ENCODE peak calls at places on chromosome 18, in seven cellular contexts. D is colonic mucosa; Z is transverse colon; B is IMR-90; L is GM23248; I is naive thymus-derived CD4-positive, alpha-beta T cell; X is HepG2. J is an unnamed sample. For H3K4me1, the result is how much of the 10 kb centered on the place peaks cover.

GRCh38 chr18:78660311-78660710 is 319.3 kb upstream of the SALL3 start:
- DNase-seq in D (no peak), Z (no peak), B (no peak), L (no peak), I (no peak), X (no peak), J (no peak)

GRCh38 chr18:11308499-11308898 is 159.1 kb upstream of the PIEZO2 start:
- DNase-seq in D (no peak), Z (no peak), B (peak), L (peak), I (no peak), X (no peak), J (no peak)

GRCh38 chr18:37419272-37419671 is 146.3 kb downstream of the CELF4 start:
- DNase-seq in D (no peak), Z (no peak), B (peak), L (peak), I (no peak), X (no peak), J (no peak)

GRCh38 chr18:11377766-11378540 is 228.6 kb upstream of the PIEZO2 start:
- DNase-seq in D (no peak), Z (no peak), B (no peak), L (no peak), I (no peak), X (no peak), J (no peak)

GRCh38 chr18:75782826-75783225 is 355.3 kb upstream of the SMIM21 start:
- DNase-seq in D (no peak), Z (no peak), B (no peak), L (no peak), I (no peak), X (no peak), J (no peak)

GRCh38 chr18:79955302-79956075 is 4.0 kb upstream of the SLC66A2 start:
- DNase-seq in D (peak), Z (peak), B (no peak), L (peak), I (no peak), X (no peak), J (no peak)

GRCh38 chr18:51009071-51009470 is 20.9 kb upstream of the SMAD4 start:
- DNase-seq in D (no peak), Z (no peak), B (peak), L (peak), I (no peak), X (no peak), J (no peak)

GRCh38 chr18:51212606-51213005 is 15.1 kb upstream of the MEX3C start:
- DNase-seq in D (no peak), Z (no peak), B (no peak), L (no peak), I (no peak), X (no peak), J (no peak)

GRCh38 chr18:28512357-28512756 is 335.4 kb upstream of the CDH2 start:
- DNase-seq in D (no peak), Z (no peak), B (no peak), L (peak), I (no peak), X (no peak), J (no peak)

GRCh38 chr18:21448301-21448700 is 152.2 kb downstream of the ESCO1 start:
- DNase-seq in D (no peak), Z (no peak), B (no peak), L (peak), I (no peak), X (no peak), J (no peak)

GRCh38 chr18:21315741-21316187 is 73.7 kb downstream of the GREB1L start:
- DNase-seq in D (no peak), Z (no peak), B (no peak), L (no peak), I (no peak), X (peak), J (no peak)

GRCh38 chr18:46332286-46332801 is 228.2 kb downstream of the HAUS1 start:
- DNase-seq in D (no peak), Z (no peak), B (no peak), L (no peak), I (no peak), X (no peak), J (no peak)

GRCh38 chr18:5772706-5773105 is 122.6 kb downstream of the TMEM200C start:
- DNase-seq in D (no peak), Z (no peak), B (no peak), L (no peak), I (no peak), X (no peak), J (no peak)

GRCh38 chr18:45874501-45875184 is 49.2 kb downstream of the SIGLEC15 start:
- DNase-seq in D (no peak), Z (peak), B (peak), L (peak), I (peak), X (no peak), J (no peak)

GRCh38 chr18:57141208-57142129 is 5.4 kb upstream of the BOD1L2 start:
- DNase-seq in D (peak), Z (peak), B (no peak), L (no peak), I (no peak), X (peak), J (no peak)

GRCh38 chr18:23970161-23971153 is 44.1 kb upstream of the TTC39C start:
- DNase-seq in D (no peak), Z (no peak), B (no peak), L (no peak), I (peak), X (no peak), J (no peak)

GRCh38 chr18:59123588-59124369 is 15.9 kb upstream of the SEC11C start:
- DNase-seq in D (no peak), Z (no peak), B (peak), L (peak), I (no peak), X (no peak), J (no peak)

GRCh38 chr18:12651651-12652050 is 6.3 kb downstream of the SPIRE1 start:
- DNase-seq in D (no peak), Z (no peak), B (no peak), L (no peak), I (no peak), X (no peak), J (no peak)
- H3K4me1 ChIP-seq in D (under half), Z (under half), B (under half), L (under half), I (under half), X (under half), J (under half)

GRCh38 chr18:77002496-77002895 is 130.1 kb downstream of the MBP start:
- DNase-seq in D (no peak), Z (no peak), B (no peak), L (no peak), I (no peak), X (peak), J (no peak)

GRCh38 chr18:77000527-77000926 is 132.1 kb downstream of the MBP start:
- DNase-seq in D (peak), Z (peak), B (peak), L (peak), I (peak), X (no peak), J (peak)

GRCh38 chr18:77004555-77005380 is 127.8 kb downstream of the MBP start:
- DNase-seq in D (no peak), Z (no peak), B (no peak), L (no peak), I (peak), X (no peak), J (no peak)

GRCh38 chr18:77001041-77001440 is 131.5 kb downstream of the MBP start:
- DNase-seq in D (no peak), Z (no peak), B (no peak), L (no peak), I (no peak), X (no peak), J (no peak)

DNA sequence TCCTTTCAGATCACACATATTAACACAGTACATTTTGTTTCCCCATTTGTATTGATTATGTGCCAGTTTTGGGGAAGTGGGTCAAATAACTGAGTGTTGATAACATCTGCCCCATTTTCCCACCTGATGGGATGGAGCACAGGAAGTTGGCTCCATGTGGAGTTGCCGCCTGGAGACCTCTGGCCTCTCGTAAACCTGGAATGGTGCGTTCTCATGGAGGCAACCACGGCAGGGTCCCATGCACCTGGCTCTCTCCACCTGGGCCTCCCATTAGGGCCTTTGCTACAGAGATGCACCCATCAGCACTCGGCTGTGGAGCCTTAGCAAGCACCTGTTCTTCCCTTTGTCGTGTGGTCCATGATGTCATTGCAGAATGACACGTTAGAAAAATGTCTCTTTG is 130.6 kb downstream of the MBP start:
- DNase-seq in D (no peak), Z (no peak), B (no peak), L (no peak), I (no peak), X (no peak), J (no peak)
- H3K4me1 ChIP-seq in D (under half), Z (under half), B (under half), L (under half), I (under half), X (under half), J (under half)

GRCh38 chr18:3345885-3346284 is 84.0 kb downstream of the MYL12B start:
- DNase-seq in D (no peak), Z (no peak), B (peak), L (no peak), I (no peak), X (no peak), J (peak)

GRCh38 chr18:3340682-3341097 is 78.8 kb downstream of the MYL12B start:
- DNase-seq in D (no peak), Z (no peak), B (peak), L (peak), I (no peak), X (no peak), J (no peak)

GRCh38 chr18:3345452-3345851 is 83.5 kb downstream of the MYL12B start:
- DNase-seq in D (no peak), Z (no peak), B (peak), L (peak), I (no peak), X (no peak), J (peak)

GRCh38 chr18:3340015-3340681 is 78.2 kb downstream of the MYL12B start:
- DNase-seq in D (no peak), Z (no peak), B (peak), L (peak), I (no peak), X (no peak), J (no peak)

GRCh38 chr18:3342628-3343027 is 80.7 kb downstream of the MYL12B start:
- DNase-seq in D (no peak), Z (no peak), B (no peak), L (no peak), I (no peak), X (no peak), J (no peak)
- H3K4me1 ChIP-seq in D (under half), Z (under half), B (under half), L (under half), I (under half), X (under half), J (under half)

GRCh38 chr18:48777026-48777736 is 173.6 kb downstream of the SMAD7 start:
- DNase-seq in D (peak), Z (peak), B (peak), L (peak), I (peak), X (peak), J (peak)

GRCh38 chr18:48775372-48776160 is 175.2 kb downstream of the SMAD7 start:
- DNase-seq in D (no peak), Z (no peak), B (no peak), L (no peak), I (no peak), X (no peak), J (no peak)

GRCh38 chr18:48776161-48776555 is 174.6 kb downstream of the SMAD7 start:
- DNase-seq in D (no peak), Z (no peak), B (no peak), L (no peak), I (no peak), X (no peak), J (no peak)

GRCh38 chr18:48777737-48778111 is 173.0 kb downstream of the SMAD7 start:
- DNase-seq in D (no peak), Z (no peak), B (no peak), L (peak), I (no peak), X (peak), J (no peak)

DNA sequence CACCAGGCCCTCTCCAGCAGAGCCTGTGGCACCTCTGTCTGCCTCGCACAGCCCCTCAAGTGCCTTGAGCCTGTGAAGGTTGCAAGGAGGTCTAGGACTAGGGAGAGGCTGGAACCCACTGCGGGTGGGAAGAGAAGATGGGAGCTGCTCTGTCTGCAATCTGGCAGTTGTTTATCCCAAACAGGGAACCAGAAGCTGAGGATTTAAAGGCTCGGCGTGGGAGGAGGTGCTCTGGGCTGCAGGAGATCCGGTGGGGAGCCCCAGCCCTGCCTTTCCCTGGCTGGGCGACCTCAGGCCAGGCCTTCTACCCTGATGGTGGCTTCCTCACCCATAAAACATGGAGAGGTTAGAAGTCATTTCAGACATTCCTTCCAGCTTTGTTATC is 174.1 kb downstream of the SMAD7 start:
- DNase-seq in D (no peak), Z (no peak), B (no peak), L (no peak), I (no peak), X (no peak), J (no peak)
- H3K4me1 ChIP-seq in D (under half), Z (under half), B (under half), L (under half), I (under half), X (under half), J (under half)

GRCh38 chr18:77068890-77069312 is 63.7 kb downstream of the MBP start:
- DNase-seq in D (no peak), Z (no peak), B (peak), L (no peak), I (no peak), X (no peak), J (no peak)
- H3K4me1 ChIP-seq in D (under half), Z (under half), B (half or more), L (half or more), I (half or more), X (under half), J (under half)

GRCh38 chr18:8793445-8794132 is 88.2 kb downstream of the MTCL1 start:
- DNase-seq in D (no peak), Z (no peak), B (no peak), L (peak), I (no peak), X (no peak), J (no peak)
- H3K4me1 ChIP-seq in D (under half), Z (under half), B (under half), L (under half), I (under half), X (half or more), J (under half)

GRCh38 chr18:25245299-25245698 is 106.7 kb downstream of the ZNF521 start:
- DNase-seq in D (no peak), Z (no peak), B (no peak), L (no peak), I (no peak), X (no peak), J (no peak)
- H3K4me1 ChIP-seq in D (under half), Z (under half), B (under half), L (under half), I (under half), X (under half), J (under half)

GRCh38 chr18:48167901-48168300 is 237.4 kb upstream of the SMAD2 start:
- DNase-seq in D (peak), Z (peak), B (no peak), L (no peak), I (no peak), X (peak), J (no peak)
- H3K4me1 ChIP-seq in D (under half), Z (under half), B (under half), L (under half), I (under half), X (half or more), J (under half)

DNA sequence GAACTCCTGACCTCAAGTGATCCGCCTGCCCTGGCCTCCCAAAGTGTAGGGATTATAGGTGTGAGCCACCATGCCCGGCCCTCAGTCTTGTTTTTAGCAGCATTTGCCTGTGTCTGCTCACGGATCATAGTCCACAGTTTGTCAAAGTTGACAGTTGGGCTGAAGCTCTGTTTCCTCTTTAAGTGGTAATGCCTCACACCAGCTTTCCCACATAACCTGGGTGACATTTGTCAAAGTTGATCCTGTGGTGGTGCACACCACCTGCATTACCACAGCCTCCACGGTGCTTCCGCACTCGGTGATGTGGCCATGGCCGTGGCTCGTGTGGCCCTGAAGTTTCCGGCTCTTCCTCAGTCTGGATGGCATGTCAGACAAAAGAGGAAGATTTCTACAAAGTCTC is 27.1 kb downstream of the RAB31 start:
- DNase-seq in D (no peak), Z (no peak), B (no peak), L (no peak), I (no peak), X (peak), J (no peak)
- H3K4me1 ChIP-seq in D (under half), Z (under half), B (under half), L (under half), I (under half), X (under half), J (under half)